ENCODE peak calls at places on chromosomes 12 and 14, in seven cellular contexts. One of them, this sample, is unnamed.

GRCh38 chr12:59431266-59431665 is 164.6 kb upstream of the SLC16A7 start:
- DNase-seq in mucosa of descending colon: no peak
- DNase-seq in right atrium auricular region: no peak
- DNase-seq in cardiac fibroblast: peak; percentile 32
- DNase-seq in NCI-H187: no peak
- DNase-seq in AG04449: no peak
- DNase-seq in activated B cell treated with CpG ODN at 0.5 μM for 24 hours: no peak
- DNase-seq in this sample: no peak

GRCh38 chr12:59634254-59634653 is 38.4 kb downstream of the SLC16A7 start:
- DNase-seq in AG04449: no peak
- DNase-seq in mucosa of descending colon: no peak
- DNase-seq in right atrium auricular region: no peak
- DNase-seq in cardiac fibroblast: no peak
- DNase-seq in NCI-H187: no peak
- DNase-seq in activated B cell treated with CpG ODN at 0.5 μM for 24 hours: no peak
- DNase-seq in this sample: no peak

GRCh38 chr12:124786065-124786964 is 77.3 kb downstream of the SCARB1 start:
- DNase-seq in AG04449: peak; percentile 42
- DNase-seq in cardiac fibroblast: peak; percentile 92
- DNase-seq in NCI-H187: peak; percentile 89
- DNase-seq in mucosa of descending colon: no peak
- DNase-seq in activated B cell treated with CpG ODN at 0.5 μM for 24 hours: no peak
- DNase-seq in right atrium auricular region: peak; percentile 94
- DNase-seq in this sample: peak; percentile 83

GRCh38 chr14:101781240-101782061 is 19.9 kb downstream of the PPP2R5C start:
- DNase-seq in mucosa of descending colon: peak; percentile 56
- DNase-seq in activated B cell treated with CpG ODN at 0.5 μM for 24 hours: no peak
- DNase-seq in right atrium auricular region: no peak
- DNase-seq in NCI-H187: no peak
- DNase-seq in AG04449: no peak
- DNase-seq in cardiac fibroblast: peak; percentile 18
- DNase-seq in this sample: no peak

GRCh38 chr12:34218193-34219045 is 196.1 kb downstream of the ALG10 start:
- DNase-seq in AG04449: no peak
- DNase-seq in cardiac fibroblast: peak; percentile 74
- DNase-seq in activated B cell treated with CpG ODN at 0.5 μM for 24 hours: peak; percentile 31
- DNase-seq in mucosa of descending colon: no peak
- DNase-seq in NCI-H187: peak; percentile 44
- DNase-seq in right atrium auricular region: peak; percentile 65
- DNase-seq in this sample: peak; percentile 44

GRCh38 chr12:120998435-120998834 is 17.9 kb downstream of the C12orf43 start:
- DNase-seq in AG04449: no peak
- DNase-seq in cardiac fibroblast: no peak
- DNase-seq in NCI-H187: no peak
- DNase-seq in mucosa of descending colon: no peak
- DNase-seq in right atrium auricular region: no peak
- DNase-seq in activated B cell treated with CpG ODN at 0.5 μM for 24 hours: no peak
- DNase-seq in this sample: no peak

GRCh38 chr14:79543966-79544365 is 667.3 kb downstream of the DIO2 start:
- DNase-seq in right atrium auricular region: no peak
- DNase-seq in activated B cell treated with CpG ODN at 0.5 μM for 24 hours: no peak
- DNase-seq in cardiac fibroblast: peak; percentile 79
- DNase-seq in AG04449: no peak
- DNase-seq in NCI-H187: no peak
- DNase-seq in mucosa of descending colon: no peak
- DNase-seq in this sample: no peak

GRCh38 chr14:104968541-104969401 is 9.4 kb downstream of the AHNAK2 start:
- DNase-seq in cardiac fibroblast: peak; percentile 39
- DNase-seq in NCI-H187: no peak
- DNase-seq in AG04449: no peak
- DNase-seq in right atrium auricular region: no peak
- DNase-seq in mucosa of descending colon: peak; percentile 51
- DNase-seq in activated B cell treated with CpG ODN at 0.5 μM for 24 hours: no peak
- DNase-seq in this sample: no peak

GRCh38 chr14:77830692-77831091 is 30.8 kb downstream of the ADCK1 start:
- DNase-seq in right atrium auricular region: no peak
- DNase-seq in mucosa of descending colon: no peak
- DNase-seq in AG04449: no peak
- DNase-seq in NCI-H187: no peak
- DNase-seq in activated B cell treated with CpG ODN at 0.5 μM for 24 hours: no peak
- DNase-seq in cardiac fibroblast: no peak
- DNase-seq in this sample: no peak

GRCh38 chr14:102005336-102005735 is 41.0 kb downstream of the DYNC1H1 start:
- DNase-seq in activated B cell treated with CpG ODN at 0.5 μM for 24 hours: no peak
- DNase-seq in mucosa of descending colon: no peak
- DNase-seq in right atrium auricular region: no peak
- DNase-seq in cardiac fibroblast: no peak
- DNase-seq in AG04449: no peak
- DNase-seq in NCI-H187: no peak
- DNase-seq in this sample: no peak

GRCh38 chr12:96263449-96263902 is 69.3 kb downstream of the ELK3 start:
- DNase-seq in mucosa of descending colon: no peak
- DNase-seq in activated B cell treated with CpG ODN at 0.5 μM for 24 hours: no peak
- DNase-seq in cardiac fibroblast: peak; percentile 48
- DNase-seq in NCI-H187: no peak
- DNase-seq in AG04449: no peak
- DNase-seq in right atrium auricular region: no peak
- DNase-seq in this sample: no peak

GRCh38 chr12:89657090-89657489 is 51.5 kb downstream of the ATP2B1 start:
- DNase-seq in NCI-H187: no peak
- DNase-seq in cardiac fibroblast: no peak
- DNase-seq in activated B cell treated with CpG ODN at 0.5 μM for 24 hours: no peak
- DNase-seq in right atrium auricular region: no peak
- DNase-seq in AG04449: no peak
- DNase-seq in mucosa of descending colon: no peak
- DNase-seq in this sample: no peak

GRCh38 chr14:61322799-61323290 is 1.5 kb downstream of the PRKCH start:
- DNase-seq in activated B cell treated with CpG ODN at 0.5 μM for 24 hours: no peak
- DNase-seq in AG04449: no peak
- DNase-seq in NCI-H187: no peak
- DNase-seq in mucosa of descending colon: no peak
- DNase-seq in cardiac fibroblast: peak; percentile 58
- DNase-seq in right atrium auricular region: no peak
- DNase-seq in this sample: no peak

GRCh38 chr12:87254371-87255030 is 774.7 kb downstream of the C12orf50 start:
- DNase-seq in mucosa of descending colon: no peak
- DNase-seq in NCI-H187: no peak
- DNase-seq in right atrium auricular region: no peak
- DNase-seq in activated B cell treated with CpG ODN at 0.5 μM for 24 hours: no peak
- DNase-seq in cardiac fibroblast: no peak
- DNase-seq in AG04449: no peak
- DNase-seq in this sample: no peak

GRCh38 chr14:94888108-94888507 is 118.2 kb upstream of the GSC start:
- DNase-seq in AG04449: no peak
- DNase-seq in right atrium auricular region: no peak
- DNase-seq in cardiac fibroblast: no peak
- DNase-seq in mucosa of descending colon: peak; percentile 79
- DNase-seq in NCI-H187: no peak
- DNase-seq in activated B cell treated with CpG ODN at 0.5 μM for 24 hours: no peak
- DNase-seq in this sample: no peak

GRCh38 chr12:73659802-73660201 is 877.8 kb upstream of the ATXN7L3B start:
- DNase-seq in activated B cell treated with CpG ODN at 0.5 μM for 24 hours: no peak
- DNase-seq in cardiac fibroblast: no peak
- DNase-seq in mucosa of descending colon: no peak
- DNase-seq in AG04449: no peak
- DNase-seq in right atrium auricular region: no peak
- DNase-seq in NCI-H187: no peak
- DNase-seq in this sample: no peak

GRCh38 chr14:63713058-63713457 is 14.8 kb downstream of the SGPP1 start:
- DNase-seq in cardiac fibroblast: peak; percentile 44
- DNase-seq in NCI-H187: no peak
- DNase-seq in mucosa of descending colon: no peak
- DNase-seq in AG04449: no peak
- DNase-seq in activated B cell treated with CpG ODN at 0.5 μM for 24 hours: no peak
- DNase-seq in right atrium auricular region: no peak
- DNase-seq in this sample: no peak

GRCh38 chr12:40344312-40344711 is 119.5 kb downstream of the LRRK2 start:
- DNase-seq in AG04449: no peak
- DNase-seq in NCI-H187: no peak
- DNase-seq in mucosa of descending colon: no peak
- DNase-seq in activated B cell treated with CpG ODN at 0.5 μM for 24 hours: no peak
- DNase-seq in right atrium auricular region: no peak
- DNase-seq in cardiac fibroblast: no peak
- DNase-seq in this sample: no peak

GRCh38 chr14:66758031-66758613 is 250.2 kb downstream of the GPHN start:
- DNase-seq in mucosa of descending colon: no peak
- DNase-seq in cardiac fibroblast: no peak
- DNase-seq in right atrium auricular region: no peak
- DNase-seq in AG04449: no peak
- DNase-seq in activated B cell treated with CpG ODN at 0.5 μM for 24 hours: no peak
- DNase-seq in NCI-H187: no peak
- DNase-seq in this sample: no peak

GRCh38 chr14:91898256-91898843 is 31.0 kb upstream of the TC2N start:
- DNase-seq in activated B cell treated with CpG ODN at 0.5 μM for 24 hours: no peak
- DNase-seq in cardiac fibroblast: peak; percentile 42
- DNase-seq in NCI-H187: no peak
- DNase-seq in AG04449: no peak
- DNase-seq in right atrium auricular region: no peak
- DNase-seq in mucosa of descending colon: no peak
- DNase-seq in this sample: no peak

GRCh38 chr12:14710632-14711324 is 14.4 kb upstream of the GUCY2C start:
- DNase-seq in right atrium auricular region: no peak
- DNase-seq in activated B cell treated with CpG ODN at 0.5 μM for 24 hours: no peak
- DNase-seq in cardiac fibroblast: no peak
- DNase-seq in NCI-H187: no peak
- DNase-seq in AG04449: no peak
- DNase-seq in mucosa of descending colon: no peak
- DNase-seq in this sample: no peak

GRCh38 chr14:34043627-34044372 is 92.9 kb upstream of the EGLN3 start:
- DNase-seq in activated B cell treated with CpG ODN at 0.5 μM for 24 hours: no peak
- DNase-seq in NCI-H187: no peak
- DNase-seq in cardiac fibroblast: peak; percentile 59
- DNase-seq in mucosa of descending colon: no peak
- DNase-seq in AG04449: no peak
- DNase-seq in right atrium auricular region: no peak
- DNase-seq in this sample: no peak

GRCh38 chr14:32007755-32008374 is 69.2 kb upstream of the ARHGAP5 start:
- DNase-seq in right atrium auricular region: no peak
- DNase-seq in activated B cell treated with CpG ODN at 0.5 μM for 24 hours: no peak
- DNase-seq in cardiac fibroblast: no peak
- DNase-seq in NCI-H187: no peak
- DNase-seq in mucosa of descending colon: no peak
- DNase-seq in AG04449: no peak
- DNase-seq in this sample: no peak

GRCh38 chr12:16238661-16239060 is 38.8 kb downstream of the SLC15A5 start:
- DNase-seq in mucosa of descending colon: no peak
- DNase-seq in activated B cell treated with CpG ODN at 0.5 μM for 24 hours: no peak
- DNase-seq in NCI-H187: no peak
- DNase-seq in cardiac fibroblast: peak; percentile 85
- DNase-seq in right atrium auricular region: no peak
- DNase-seq in AG04449: no peak
- DNase-seq in this sample: no peak

GRCh38 chr14:50619569-50620141 is 48.5 kb downstream of the SAV1 start:
- DNase-seq in cardiac fibroblast: peak; percentile 74
- DNase-seq in activated B cell treated with CpG ODN at 0.5 μM for 24 hours: no peak
- DNase-seq in NCI-H187: no peak
- DNase-seq in AG04449: no peak
- DNase-seq in right atrium auricular region: no peak
- DNase-seq in mucosa of descending colon: no peak
- DNase-seq in this sample: no peak

This sample was measured in left ventricle myocardium inferior.